ENCODE peak calls at places on chromosomes 16 and 17, in eight cellular contexts. One of them, this sample, is unnamed.

GRCh38 chr17:8380049-8380448 is 2.9 kb downstream of the RPL26 start:
- DNase-seq in left lung: no peak
- DNase-seq in aorta: no peak
- DNase-seq in neural progenitor cell: no peak
- DNase-seq in ovary: no peak
- DNase-seq in retinal pigment epithelial cell: no peak
- DNase-seq in NT2/D1: no peak
- DNase-seq in astrocyte of the spinal cord: no peak
- DNase-seq in this sample: no peak

GRCh38 chr17:45177563-45177962 is 15.9 kb downstream of the HEXIM2 start:
- DNase-seq in NT2/D1: no peak
- DNase-seq in aorta: no peak
- DNase-seq in ovary: no peak
- DNase-seq in retinal pigment epithelial cell: no peak
- DNase-seq in left lung: no peak
- DNase-seq in astrocyte of the spinal cord: no peak
- DNase-seq in neural progenitor cell: no peak
- DNase-seq in this sample: no peak

GRCh38 chr16:77590707-77591106 is 131.6 kb upstream of the NUDT7 start:
- DNase-seq in aorta: no peak
- DNase-seq in neural progenitor cell: no peak
- DNase-seq in retinal pigment epithelial cell: no peak
- DNase-seq in astrocyte of the spinal cord: no peak
- DNase-seq in left lung: no peak
- DNase-seq in NT2/D1: no peak
- DNase-seq in ovary: no peak
- DNase-seq in this sample: no peak

GRCh38 chr17:41784207-41784744 is 2.2 kb downstream of the JUP start:
- DNase-seq in astrocyte of the spinal cord: no peak
- DNase-seq in retinal pigment epithelial cell: no peak
- DNase-seq in NT2/D1: no peak
- DNase-seq in neural progenitor cell: peak; percentile 76
- DNase-seq in left lung: no peak
- DNase-seq in ovary: no peak
- DNase-seq in aorta: no peak
- DNase-seq in this sample: no peak

GRCh38 chr17:6661464-6661848 is 9.9 kb downstream of the C17orf100 start:
- DNase-seq in NT2/D1: no peak
- DNase-seq in left lung: no peak
- DNase-seq in aorta: no peak
- DNase-seq in astrocyte of the spinal cord: no peak
- DNase-seq in retinal pigment epithelial cell: no peak
- DNase-seq in neural progenitor cell: no peak
- DNase-seq in ovary: no peak
- DNase-seq in this sample: no peak

GRCh38 chr16:81251871-81252270 is 13.4 kb downstream of the BCO1 start:
- DNase-seq in retinal pigment epithelial cell: peak; percentile 70
- DNase-seq in left lung: no peak
- DNase-seq in neural progenitor cell: no peak
- DNase-seq in astrocyte of the spinal cord: no peak
- DNase-seq in ovary: peak; percentile 57
- DNase-seq in aorta: no peak
- DNase-seq in NT2/D1: no peak
- DNase-seq in this sample: peak; percentile 60

GRCh38 chr17:6523330-6523729 is 33.0 kb downstream of the PITPNM3 start:
- DNase-seq in NT2/D1: no peak
- DNase-seq in ovary: no peak
- DNase-seq in aorta: peak; percentile 31
- DNase-seq in astrocyte of the spinal cord: no peak
- DNase-seq in neural progenitor cell: no peak
- DNase-seq in retinal pigment epithelial cell: no peak
- DNase-seq in left lung: no peak
- DNase-seq in this sample: no peak

GRCh38 chr16:2370725-2371124 is 30.2 kb upstream of the ABCA3 start:
- DNase-seq in ovary: no peak
- DNase-seq in neural progenitor cell: no peak
- DNase-seq in NT2/D1: no peak
- DNase-seq in left lung: no peak
- DNase-seq in retinal pigment epithelial cell: no peak
- DNase-seq in aorta: no peak
- DNase-seq in astrocyte of the spinal cord: no peak
- DNase-seq in this sample: no peak

GRCh38 chr16:20647736-20648135 is 49.7 kb downstream of the ACSM1 start:
- DNase-seq in left lung: no peak
- DNase-seq in aorta: no peak
- DNase-seq in NT2/D1: no peak
- DNase-seq in retinal pigment epithelial cell: no peak
- DNase-seq in neural progenitor cell: peak; percentile 42
- DNase-seq in ovary: no peak
- DNase-seq in astrocyte of the spinal cord: no peak
- DNase-seq in this sample: no peak

GRCh38 chr16:19885456-19886060 is 910 bp upstream of the GPRC5B start:
- DNase-seq in retinal pigment epithelial cell: no peak
- DNase-seq in neural progenitor cell: no peak
- DNase-seq in left lung: peak; percentile 78
- DNase-seq in astrocyte of the spinal cord: no peak
- DNase-seq in ovary: peak; percentile 48
- DNase-seq in NT2/D1: no peak
- DNase-seq in aorta: no peak
- DNase-seq in this sample: peak; percentile 48

GRCh38 chr16:71883849-71884638 is at the start of gene ZNF821:
- DNase-seq in NT2/D1: peak; percentile 77
- DNase-seq in astrocyte of the spinal cord: peak; percentile 70
- DNase-seq in neural progenitor cell: peak; percentile 98
- DNase-seq in ovary: peak; percentile 84
- DNase-seq in left lung: peak; percentile 95
- DNase-seq in aorta: peak; percentile 92
- DNase-seq in retinal pigment epithelial cell: no peak
- DNase-seq in this sample: peak; percentile 89

GRCh38 chr17:82333279-82334171 is at the start of gene SECTM1:
- DNase-seq in retinal pigment epithelial cell: no peak
- DNase-seq in left lung: peak; percentile 90
- DNase-seq in aorta: peak; percentile 87
- DNase-seq in astrocyte of the spinal cord: no peak
- DNase-seq in NT2/D1: no peak
- DNase-seq in neural progenitor cell: peak; percentile 72
- DNase-seq in ovary: peak; percentile 65
- DNase-seq in this sample: peak; percentile 71

GRCh38 chr17:68326681-68327080 is 35.4 kb downstream of the ARSG start:
- DNase-seq in astrocyte of the spinal cord: no peak
- DNase-seq in ovary: no peak
- DNase-seq in NT2/D1: no peak
- DNase-seq in left lung: no peak
- DNase-seq in neural progenitor cell: no peak
- DNase-seq in aorta: no peak
- DNase-seq in retinal pigment epithelial cell: no peak
- DNase-seq in this sample: no peak

GRCh38 chr17:51228177-51228576 is 31.7 kb downstream of the MBTD1 start:
- DNase-seq in astrocyte of the spinal cord: peak; percentile 48
- DNase-seq in NT2/D1: no peak
- DNase-seq in retinal pigment epithelial cell: no peak
- DNase-seq in neural progenitor cell: no peak
- DNase-seq in left lung: no peak
- DNase-seq in ovary: no peak
- DNase-seq in aorta: no peak
- DNase-seq in this sample: no peak

GRCh38 chr16:31507929-31508705 is at the start of gene RUSF1:
- DNase-seq in aorta: peak; percentile 97
- DNase-seq in astrocyte of the spinal cord: peak; percentile 93
- DNase-seq in ovary: peak; percentile 89
- DNase-seq in retinal pigment epithelial cell: peak; percentile 52
- DNase-seq in neural progenitor cell: peak; percentile 97
- DNase-seq in left lung: peak; percentile 98
- DNase-seq in NT2/D1: peak; percentile 89
- DNase-seq in this sample: peak; percentile 96

GRCh38 chr16:370980-371728 is 816 bp upstream of the MRPL28 start:
- DNase-seq in ovary: no peak
- DNase-seq in NT2/D1: no peak
- DNase-seq in neural progenitor cell: no peak
- DNase-seq in retinal pigment epithelial cell: no peak
- DNase-seq in left lung: no peak
- DNase-seq in aorta: no peak
- DNase-seq in astrocyte of the spinal cord: no peak
- DNase-seq in this sample: peak; percentile 30
- H3K4me3 ChIP-seq in ovary: peak overlapping the region; percentile 49
- H3K4me3 ChIP-seq in NT2/D1: no peak overlapping the region
- H3K4me3 ChIP-seq in neural progenitor cell: peak overlapping the region; percentile 46
- H3K4me3 ChIP-seq in retinal pigment epithelial cell: peak overlapping the region; percentile 39
- H3K4me3 ChIP-seq in left lung: peak overlapping the region; percentile 45
- H3K4me3 ChIP-seq in aorta: no peak overlapping the region
- H3K4me3 ChIP-seq in astrocyte of the spinal cord: no peak overlapping the region
- H3K4me3 ChIP-seq in this sample: no peak overlapping the region

DNA sequence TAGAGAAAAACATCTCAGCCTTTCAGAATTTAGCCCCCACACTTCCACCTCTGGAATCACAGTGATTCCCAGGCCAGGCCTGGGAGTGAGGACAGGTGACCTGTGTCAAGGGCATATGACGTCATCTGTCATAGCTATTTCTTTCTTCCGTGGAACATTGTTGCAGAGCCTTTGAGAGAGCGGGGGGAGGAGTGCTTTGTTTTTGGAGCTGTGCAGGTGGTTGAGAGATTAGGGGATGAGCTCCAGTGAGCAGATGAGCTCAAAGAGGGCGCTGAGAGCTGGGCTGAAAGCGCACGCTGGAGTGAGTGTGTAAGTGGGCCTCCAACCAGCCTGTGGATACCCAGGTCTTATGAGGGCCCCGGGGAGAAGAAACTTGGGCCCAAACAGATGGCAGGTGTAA is 344.8 kb downstream of the SNX29 start:
- DNase-seq in left lung: no peak
- DNase-seq in retinal pigment epithelial cell: no peak
- DNase-seq in neural progenitor cell: peak; percentile 26
- DNase-seq in aorta: no peak
- DNase-seq in NT2/D1: no peak
- DNase-seq in ovary: no peak
- DNase-seq in astrocyte of the spinal cord: no peak
- DNase-seq in this sample: peak; percentile 28
- H3K4me3 ChIP-seq in left lung: no peak overlapping the region
- H3K4me3 ChIP-seq in retinal pigment epithelial cell: no peak overlapping the region
- H3K4me3 ChIP-seq in neural progenitor cell: no peak overlapping the region
- H3K4me3 ChIP-seq in aorta: no peak overlapping the region
- H3K4me3 ChIP-seq in NT2/D1: no peak overlapping the region
- H3K4me3 ChIP-seq in ovary: no peak overlapping the region
- H3K4me3 ChIP-seq in astrocyte of the spinal cord: no peak overlapping the region
- H3K4me3 ChIP-seq in this sample: no peak overlapping the region

DNA sequence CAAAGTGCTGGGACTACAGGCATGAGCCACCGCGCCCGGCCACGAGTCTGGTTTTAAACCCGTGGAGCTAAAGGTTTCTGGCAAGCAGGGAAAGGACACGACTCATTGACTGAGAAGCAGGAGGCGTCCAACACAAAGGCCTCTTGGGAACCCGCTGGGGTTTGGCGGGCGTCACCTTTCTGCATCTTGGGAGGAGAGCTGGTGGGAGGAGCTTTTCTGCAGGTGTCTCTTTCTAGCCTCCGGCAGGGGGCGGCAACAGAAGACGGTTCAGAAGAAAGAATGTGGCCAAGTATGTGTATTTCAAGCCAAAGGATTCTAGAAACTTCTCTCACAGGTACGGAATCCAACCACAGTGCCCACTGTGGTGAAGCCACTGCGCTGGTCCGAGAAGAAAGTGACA is 97.4 kb downstream of the MRM3 start:
- DNase-seq in aorta: peak; percentile 89
- DNase-seq in ovary: peak; percentile 87
- DNase-seq in retinal pigment epithelial cell: no peak
- DNase-seq in NT2/D1: peak; percentile 75
- DNase-seq in left lung: peak; percentile 84
- DNase-seq in astrocyte of the spinal cord: peak; percentile 81
- DNase-seq in neural progenitor cell: peak; percentile 93
- DNase-seq in this sample: peak; percentile 83
- H3K4me3 ChIP-seq in aorta: no peak overlapping the region
- H3K4me3 ChIP-seq in ovary: no peak overlapping the region
- H3K4me3 ChIP-seq in retinal pigment epithelial cell: no peak overlapping the region
- H3K4me3 ChIP-seq in NT2/D1: no peak overlapping the region
- H3K4me3 ChIP-seq in left lung: no peak overlapping the region
- H3K4me3 ChIP-seq in astrocyte of the spinal cord: no peak overlapping the region
- H3K4me3 ChIP-seq in neural progenitor cell: no peak overlapping the region
- H3K4me3 ChIP-seq in this sample: no peak overlapping the region

GRCh38 chr17:50199651-50200446 is 1.6 kb downstream of the COL1A1 start:
- DNase-seq in left lung: peak; percentile 89
- DNase-seq in ovary: peak; percentile 98
- DNase-seq in retinal pigment epithelial cell: peak; percentile 85
- DNase-seq in aorta: peak; percentile 96
- DNase-seq in NT2/D1: no peak
- DNase-seq in astrocyte of the spinal cord: peak; percentile 98
- DNase-seq in neural progenitor cell: peak; percentile 90
- DNase-seq in this sample: peak; percentile 90
- H3K4me3 ChIP-seq in left lung: peak overlapping the region; percentile 43
- H3K4me3 ChIP-seq in ovary: peak overlapping the region; percentile 70
- H3K4me3 ChIP-seq in retinal pigment epithelial cell: peak overlapping the region; percentile 54
- H3K4me3 ChIP-seq in aorta: peak overlapping the region; percentile 56
- H3K4me3 ChIP-seq in NT2/D1: peak overlapping the region; percentile 47
- H3K4me3 ChIP-seq in astrocyte of the spinal cord: peak overlapping the region; percentile 100
- H3K4me3 ChIP-seq in neural progenitor cell: peak overlapping the region; percentile 40
- H3K4me3 ChIP-seq in this sample: peak overlapping the region; percentile 83

This sample was measured in testis.